ENCODE peak calls at places on chromosomes 12 and 14, in eight cellular contexts. H is hepatic stellate cell; P is stimulated activated CD4-positive, alpha-beta T cell treated with anti-CD3 and anti-CD28 coated beads, Interleukin-2, amount 100 ng/mL, for 24 hours; Y is activated T-helper 1 cell treated with Interleukin-2 at 50 U/mL for 16 hours; N is HCEC 1CT; Z is RWPE1; A is amniotic stem cell; S is HT-29. O is an unnamed sample.

GRCh38 chr12:114163766-114164165 is 197.6 kb upstream of the RBM19 start:
- DNase-seq in H (no peak), P (no peak), Y (no peak), N (peak; percentile 61), Z (peak; percentile 18), A (no peak), S (peak; percentile 21), O (no peak)

GRCh38 chr12:21502164-21502496 is 541 bp downstream of the GOLT1B start:
- DNase-seq in H (peak; percentile 29), P (peak; percentile 32), Y (peak; percentile 5), N (peak; percentile 17), Z (peak; percentile 8), A (no peak), S (peak; percentile 24), O (peak; percentile 41)

GRCh38 chr14:79378020-79378419 is 833.3 kb downstream of the DIO2 start:
- DNase-seq in H (no peak), P (no peak), Y (no peak), N (no peak), Z (no peak), A (no peak), S (no peak), O (no peak)

GRCh38 chr14:50088117-50088515 is 28.3 kb downstream of the VCPKMT start:
- DNase-seq in H (no peak), P (no peak), Y (no peak), N (no peak), Z (no peak), A (no peak), S (no peak), O (no peak)

GRCh38 chr12:65384240-65384639 is 105.8 kb downstream of the MSRB3 start:
- DNase-seq in H (no peak), P (no peak), Y (no peak), N (no peak), Z (no peak), A (no peak), S (no peak), O (no peak)

GRCh38 chr12:6962285-6963015 is 8.0 kb downstream of the PHB2 start:
- DNase-seq in H (no peak), P (peak; percentile 35), Y (no peak), N (no peak), Z (no peak), A (no peak), S (peak; percentile 86), O (no peak)

GRCh38 chr12:14367097-14367661 is 1.7 kb downstream of the ATF7IP start:
- DNase-seq in H (no peak), P (no peak), Y (no peak), N (peak; percentile 30), Z (no peak), A (no peak), S (peak; percentile 34), O (no peak)

GRCh38 chr14:92659765-92660561 is 88.5 kb downstream of the LGMN start:
- DNase-seq in H (no peak), P (no peak), Y (no peak), N (peak; percentile 46), Z (no peak), A (no peak), S (no peak), O (no peak)

GRCh38 chr14:63833728-63834127 is 19.1 kb upstream of the SYNE2 start:
- DNase-seq in H (no peak), P (no peak), Y (no peak), N (no peak), Z (no peak), A (no peak), S (no peak), O (no peak)

GRCh38 chr12:65195387-65196055 is 26.1 kb downstream of the LEMD3 start:
- DNase-seq in H (no peak), P (no peak), Y (no peak), N (no peak), Z (no peak), A (no peak), S (no peak), O (no peak)

GRCh38 chr14:105528859-105529505 is 2.6 kb downstream of the TMEM121 start:
- DNase-seq in H (no peak), P (peak; percentile 60), Y (no peak), N (no peak), Z (no peak), A (no peak), S (no peak), O (peak; percentile 69)

GRCh38 chr12:49558526-49558925 is 9.4 kb downstream of the MCRS1 start:
- DNase-seq in H (no peak), P (no peak), Y (no peak), N (no peak), Z (no peak), A (no peak), S (no peak), O (no peak)

GRCh38 chr12:105706973-105707334 is 376.5 kb downstream of the C12orf75 start:
- DNase-seq in H (no peak), P (no peak), Y (no peak), N (no peak), Z (no peak), A (no peak), S (no peak), O (no peak)

GRCh38 chr12:94211011-94211410 is 62.6 kb downstream of the PLXNC1 start:
- DNase-seq in H (no peak), P (no peak), Y (no peak), N (no peak), Z (no peak), A (no peak), S (no peak), O (no peak)

GRCh38 chr14:79583738-79584405 is 627.4 kb downstream of the DIO2 start:
- DNase-seq in H (no peak), P (no peak), Y (no peak), N (peak; percentile 77), Z (no peak), A (peak; percentile 32), S (no peak), O (no peak)

GRCh38 chr12:77687346-77687745 is 143.3 kb upstream of the NAV3 start:
- DNase-seq in H (no peak), P (no peak), Y (no peak), N (no peak), Z (no peak), A (no peak), S (no peak), O (no peak)

GRCh38 chr14:39109893-39110715 is 4.0 kb upstream of the GEMIN2 start:
- DNase-seq in H (no peak), P (no peak), Y (no peak), N (no peak), Z (no peak), A (no peak), S (no peak), O (no peak)

GRCh38 chr14:75981426-75981825 is 369 bp downstream of the TGFB3 start:
- DNase-seq in H (peak; percentile 35), P (peak; percentile 39), Y (no peak), N (no peak), Z (no peak), A (no peak), S (peak; percentile 11), O (no peak)

GRCh38 chr14:51317373-51317772 is 77.3 kb downstream of the TMX1 start:
- DNase-seq in H (no peak), P (no peak), Y (no peak), N (no peak), Z (no peak), A (no peak), S (no peak), O (no peak)

GRCh38 chr14:45253754-45254300 is 825 bp upstream of the MIS18BP1 start:
- DNase-seq in H (peak; percentile 16), P (peak; percentile 9), Y (no peak), N (peak; percentile 83), Z (peak; percentile 37), A (no peak), S (no peak), O (peak; percentile 16)